ENCODE peak calls at places on chromosomes 16 and 17, in nine cellular contexts. A, Z, J, F, Y, Q, P, D and G are unnamed samples.

GRCh38 chr17:8056976-8057625 is 18.2 kb downstream of the ALOX15B start:
- DNase-seq in A (no peak), Y (peak; percentile 48), Q (no peak), D (no peak), P (no peak), Z (no peak), J (peak; percentile 62), F (no peak), G (no peak)

GRCh38 chr16:4117250-4117578 is 972 bp upstream of the ADCY9 start:
- DNase-seq in F (no peak), Q (no peak), P (no peak), Z (no peak), A (no peak), Y (peak; percentile 71), J (no peak), D (no peak), G (no peak)

GRCh38 chr16:27460213-27460612 is 58.2 kb downstream of the IL21R start:
- DNase-seq in Y (peak; percentile 70), F (no peak), J (no peak), Z (no peak), A (no peak), D (no peak), P (no peak), Q (no peak), G (no peak)

GRCh38 chr16:66569827-66570405 is 3.7 kb downstream of the CMTM1 start:
- DNase-seq in J (no peak), D (no peak), Q (peak; percentile 81), P (no peak), Z (no peak), F (no peak), Y (no peak), A (no peak), G (no peak)

GRCh38 chr16:17229766-17230165 is 241.0 kb downstream of the XYLT1 start:
- DNase-seq in A (no peak), Z (no peak), F (no peak), Y (no peak), P (no peak), J (no peak), Q (no peak), D (no peak), G (no peak)

GRCh38 chr16:26705346-26705745 is 361.4 kb upstream of the C16orf82 start:
- DNase-seq in Q (no peak), P (no peak), Y (no peak), A (no peak), F (no peak), Z (no peak), D (no peak), J (no peak), G (no peak)

GRCh38 chr17:40556884-40557414 is 8.3 kb downstream of the CCR7 start:
- DNase-seq in J (no peak), Z (no peak), A (no peak), P (no peak), F (peak; percentile 49), Q (no peak), Y (peak; percentile 81), D (no peak), G (peak; percentile 88)

GRCh38 chr17:70172921-70173320 is 3.6 kb downstream of the KCNJ2 start:
- DNase-seq in Z (no peak), D (no peak), Q (peak; percentile 73), Y (no peak), J (no peak), P (no peak), A (no peak), F (no peak), G (no peak)

GRCh38 chr17:41339571-41340169 is 11.0 kb downstream of the KRT33A start:
- DNase-seq in P (no peak), Z (no peak), D (no peak), F (no peak), Q (no peak), J (no peak), Y (no peak), A (no peak), G (no peak)

GRCh38 chr17:43350888-43351361 is 47.9 kb upstream of the ARL4D start:
- DNase-seq in Y (no peak), Z (no peak), D (no peak), J (no peak), F (no peak), P (no peak), Q (no peak), A (no peak), G (no peak)

GRCh38 chr16:50401355-50401754 is 32.6 kb upstream of the BRD7 start:
- DNase-seq in D (no peak), F (peak; percentile 9), Z (no peak), Y (no peak), P (no peak), Q (no peak), J (no peak), A (no peak), G (peak; percentile 34)

GRCh38 chr16:4298761-4299522 is 16.9 kb upstream of the GLIS2 start:
- DNase-seq in Z (peak; percentile 80), A (no peak), J (no peak), F (no peak), D (no peak), P (peak; percentile 71), Q (peak; percentile 97), Y (no peak), G (no peak)

GRCh38 chr17:75331671-75332070 is 42.4 kb upstream of the SLC25A19 start:
- DNase-seq in P (no peak), Q (no peak), J (no peak), Z (no peak), D (no peak), Y (no peak), A (no peak), F (no peak), G (no peak)

GRCh38 chr17:64081802-64082799 is 47.8 kb downstream of the ERN1 start:
- DNase-seq in F (no peak), D (no peak), Q (peak; percentile 59), Y (no peak), P (no peak), A (peak; percentile 77), J (peak; percentile 93), Z (peak; percentile 82), G (no peak)

GRCh38 chr16:23057013-23057596 is 92.1 kb downstream of the USP31 start:
- DNase-seq in D (no peak), Q (no peak), Y (no peak), F (no peak), P (no peak), A (no peak), Z (no peak), J (no peak), G (no peak)

GRCh38 chr16:23060458-23061320 is 88.6 kb downstream of the USP31 start:
- DNase-seq in A (peak; percentile 71), J (peak; percentile 89), F (peak; percentile 66), Y (no peak), D (no peak), P (peak; percentile 66), Q (peak; percentile 59), Z (peak; percentile 47), G (no peak)

GRCh38 chr16:23058576-23058975 is 90.7 kb downstream of the USP31 start:
- DNase-seq in Q (no peak), P (no peak), J (no peak), Y (no peak), D (no peak), F (no peak), Z (no peak), A (no peak), G (no peak)

GRCh38 chr16:23061669-23062068 is 87.6 kb downstream of the USP31 start:
- DNase-seq in D (no peak), A (no peak), Z (no peak), Q (peak; percentile 57), F (no peak), J (no peak), Y (no peak), P (no peak), G (no peak)

GRCh38 chr16:23059433-23059832 is 89.8 kb downstream of the USP31 start:
- DNase-seq in J (no peak), D (no peak), F (no peak), Z (no peak), Y (no peak), P (no peak), Q (no peak), A (no peak), G (no peak)
- TF ChIP-seq CTCF in J (no peak), D (no peak), F (no peak), Z (no peak), Y (no peak), P (no peak), Q (no peak), A (no peak), G (no peak)

GRCh38 chr16:75947626-75948239 is 221.4 kb upstream of the CPHXL start:
- DNase-seq in J (no peak), A (no peak), P (no peak), F (no peak), D (no peak), Y (no peak), Q (no peak), Z (no peak), G (no peak)
- H3K27ac ChIP-seq in J (no peak overlapping the region), A (peak overlapping the region; percentile 98), P (no peak overlapping the region), F (no peak overlapping the region), D (no peak overlapping the region), Y (no peak overlapping the region), Q (no peak overlapping the region), Z (no peak overlapping the region), G (no peak overlapping the region)

DNA sequence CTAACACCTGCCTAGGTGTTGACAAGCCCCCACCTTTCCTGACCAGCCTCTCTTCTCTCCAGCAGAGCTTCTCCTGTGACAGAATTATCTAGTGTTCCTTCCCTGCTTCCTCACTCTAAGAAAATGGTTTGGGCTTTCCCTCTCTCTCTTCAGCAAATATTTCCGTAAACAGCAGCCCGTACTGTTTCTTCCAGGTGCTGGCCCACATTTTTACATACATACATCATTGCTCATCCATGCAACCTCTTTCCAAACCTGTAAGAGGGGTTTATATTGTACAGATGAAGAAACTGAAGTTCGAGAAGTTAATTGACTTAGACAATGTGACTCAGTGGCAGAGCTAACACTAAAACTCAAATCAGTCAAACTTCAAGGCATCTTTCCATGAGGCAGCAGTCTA is 569 bp upstream of the TEKT3 start:
- DNase-seq in A (no peak), D (no peak), P (no peak), J (no peak), Y (no peak), Z (no peak), F (no peak), Q (no peak), G (no peak)
- H3K4me3 ChIP-seq in A (peak overlapping the region; percentile 66), D (peak overlapping the region; percentile 24), P (peak overlapping the region; percentile 53), J (no peak overlapping the region), Y (no peak overlapping the region), Z (no peak overlapping the region), F (no peak overlapping the region), Q (peak overlapping the region; percentile 34), G (peak overlapping the region; percentile 61)

GRCh38 chr16:84303516-84303915 is 8.8 kb downstream of the WFDC1 start:
- DNase-seq in Q (no peak), D (no peak), F (no peak), Y (no peak), Z (no peak), A (no peak), P (no peak), J (no peak), G (no peak)

GRCh38 chr16:84306564-84306963 is 11.9 kb downstream of the WFDC1 start:
- DNase-seq in D (no peak), Z (no peak), P (no peak), A (no peak), Q (no peak), J (no peak), F (no peak), Y (no peak), G (no peak)

GRCh38 chr16:84307209-84307954 is 12.7 kb downstream of the WFDC1 start:
- DNase-seq in J (no peak), Y (no peak), A (no peak), Z (no peak), F (no peak), P (no peak), D (no peak), Q (no peak), G (no peak)

GRCh38 chr16:84310642-84311041 is 16.0 kb downstream of the WFDC1 start:
- DNase-seq in Y (no peak), Q (no peak), J (no peak), P (no peak), D (no peak), F (no peak), Z (no peak), A (no peak), G (no peak)

GRCh38 chr16:84308120-84308519 is 13.4 kb downstream of the WFDC1 start:
- DNase-seq in P (no peak), D (no peak), J (peak; percentile 40), Q (no peak), Y (peak; percentile 81), A (no peak), F (no peak), Z (peak; percentile 63), G (no peak)
- TF ChIP-seq CTCF in P (peak; percentile 34), D (peak; percentile 34), J (peak; percentile 88), Q (peak; percentile 48), Y (peak; percentile 48), A (peak; percentile 41), F (no peak), Z (peak; percentile 88), G (no peak)